ENCODE peak calls at places on chromosomes 12 and 14, in four cellular contexts. U is mammary epithelial cell, F is DND-41, X is fibroblast of lung. D is an unnamed sample.

GRCh38 chr12:113569841-113570240 is 98.2 kb upstream of the LHX5 start:
- DNase-seq in U (no peak), F (no peak), X (no peak), D (no peak)

GRCh38 chr12:110582286-110583136 is 607 bp downstream of the PPTC7 start:
- DNase-seq in U (peak; percentile 81), F (peak; percentile 63), X (peak; percentile 22), D (peak; percentile 89)

GRCh38 chr14:75946785-75947184 is 35.0 kb downstream of the TGFB3 start:
- DNase-seq in U (no peak), F (no peak), X (no peak), D (no peak)

GRCh38 chr12:116174904-116175303 is 102.6 kb downstream of the MED13L start:
- DNase-seq in U (no peak), F (no peak), X (no peak), D (no peak)

GRCh38 chr12:19893514-19893913 is 454.2 kb downstream of the AEBP2 start:
- DNase-seq in U (peak; percentile 6), F (no peak), X (peak; percentile 51), D (no peak)

GRCh38 chr12:105253882-105254513 is 18.0 kb upstream of the APPL2 start:
- DNase-seq in U (peak; percentile 66), F (no peak), X (peak; percentile 61), D (no peak)

GRCh38 chr14:95523818-95524448 is 7.5 kb upstream of the SYNE3 start:
- DNase-seq in U (no peak), F (peak; percentile 80), X (peak; percentile 90), D (peak; percentile 68)

GRCh38 chr14:68285421-68286179 is 466.0 kb downstream of the RAD51B start:
- DNase-seq in U (no peak), F (peak; percentile 79), X (no peak), D (no peak)

GRCh38 chr12:55931780-55932545 is 1.0 kb downstream of the DGKA start:
- DNase-seq in U (no peak), F (peak; percentile 59), X (peak; percentile 41), D (peak; percentile 75)

GRCh38 chr12:69556383-69556782 is 28.9 kb upstream of the CCT2 start:
- DNase-seq in U (no peak), F (no peak), X (no peak), D (no peak)

GRCh38 chr14:61861320-61861865 is 99.2 kb downstream of the SNAPC1 start:
- DNase-seq in U (no peak), F (no peak), X (no peak), D (no peak)

GRCh38 chr14:53304726-53305381 is 151.7 kb upstream of the DDHD1 start:
- DNase-seq in U (no peak), F (no peak), X (peak; percentile 48), D (peak; percentile 27)

GRCh38 chr14:24315243-24315806 is 4.0 kb downstream of the LTB4R start:
- DNase-seq in U (no peak), F (no peak), X (no peak), D (no peak)

GRCh38 chr12:59811991-59812390 is 216.2 kb downstream of the SLC16A7 start:
- DNase-seq in U (no peak), F (no peak), X (no peak), D (peak; percentile 27)

GRCh38 chr12:45269407-45269741 is 53.5 kb downstream of the ANO6 start:
- DNase-seq in U (no peak), F (no peak), X (no peak), D (no peak)

GRCh38 chr12:108701779-108702435 is 29.4 kb downstream of the CORO1C start:
- DNase-seq in U (peak; percentile 45), F (no peak), X (no peak), D (no peak)

GRCh38 chr12:89212339-89212771 is 139.9 kb downstream of the DUSP6 start:
- DNase-seq in U (no peak), F (no peak), X (peak; percentile 37), D (no peak)

GRCh38 chr12:82481954-82482353 is 123.6 kb downstream of the METTL25 start:
- DNase-seq in U (no peak), F (no peak), X (no peak), D (no peak)

GRCh38 chr14:25394356-25394755 is 344.4 kb upstream of the STXBP6 start:
- DNase-seq in U (no peak), F (no peak), X (no peak), D (no peak)

GRCh38 chr12:56994231-56994746 is 12.1 kb downstream of the ZBTB39 start:
- DNase-seq in U (no peak), F (no peak), X (no peak), D (no peak)

GRCh38 chr12:89710873-89711179 is 2.2 kb upstream of the ATP2B1 start:
- DNase-seq in U (no peak), F (no peak), X (no peak), D (no peak)

GRCh38 chr12:1934831-1935230 is 16.4 kb upstream of the CACNA2D4 start:
- DNase-seq in U (no peak), F (no peak), X (no peak), D (no peak)

GRCh38 chr14:96797188-96797942 is at the start of gene VRK1:
- DNase-seq in U (peak; percentile 97), F (peak; percentile 96), X (peak; percentile 94), D (peak; percentile 99)

GRCh38 chr14:24721772-24722171 is 87.8 kb upstream of the GZMB start:
- DNase-seq in U (peak; percentile 21), F (no peak), X (no peak), D (no peak)

GRCh38 chr12:49389092-49389703 is 21.9 kb downstream of the SPATS2 start:
- DNase-seq in U (no peak), F (no peak), X (no peak), D (no peak)

GRCh38 chr12:77842430-77842829 is 11.7 kb downstream of the NAV3 start:
- DNase-seq in U (peak; percentile 20), F (no peak), X (no peak), D (no peak)

GRCh38 chr14:51539571-51540037 is 112.1 kb upstream of the FRMD6 start:
- DNase-seq in U (peak; percentile 99), F (no peak), X (peak; percentile 70), D (no peak)

GRCh38 chr14:20707622-20708021 is 19.1 kb downstream of the ANG start:
- DNase-seq in U (peak; percentile 32), F (no peak), X (no peak), D (no peak)

GRCh38 chr14:20711275-20712069 is 22.9 kb downstream of the ANG start:
- DNase-seq in U (no peak), F (no peak), X (no peak), D (no peak)

DNA sequence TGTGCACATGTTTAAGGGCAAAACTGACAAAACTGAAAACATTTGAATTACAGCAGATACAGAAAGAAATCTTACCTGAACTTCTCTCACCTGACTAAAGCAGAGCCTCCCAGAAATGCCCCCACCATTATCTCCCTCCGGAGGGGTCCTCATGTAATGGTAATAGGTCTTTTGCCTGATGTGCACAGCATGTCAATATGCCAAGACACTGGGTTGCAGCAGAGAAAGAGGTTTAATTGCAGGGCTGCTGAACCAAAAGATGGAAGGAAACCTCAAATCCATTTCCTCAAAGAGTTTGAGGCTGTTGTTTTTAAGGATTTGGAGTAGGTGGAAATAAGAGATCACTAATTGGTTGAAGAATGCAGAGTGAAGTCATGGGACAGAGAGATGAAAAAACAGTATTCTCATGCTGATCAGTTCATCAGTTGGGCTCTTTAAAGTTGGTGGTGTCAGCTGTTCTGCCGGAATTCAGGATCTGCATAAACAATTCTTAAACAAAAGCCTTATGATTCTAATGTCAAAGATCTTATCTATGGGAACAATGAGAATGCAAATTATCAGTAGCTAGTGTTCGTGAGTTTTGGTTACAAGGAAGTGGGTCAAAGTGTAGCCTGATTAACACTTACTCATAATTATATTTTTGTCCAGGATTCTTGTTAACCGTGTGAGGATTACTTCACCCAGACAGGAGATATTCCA is 18.2 kb downstream of the ANG start:
- DNase-seq in U (no peak), F (no peak), X (no peak), D (no peak)
- H2AFZ ChIP-seq in U (no peak overlapping the region), F (no peak overlapping the region), X (no peak overlapping the region), D (no peak overlapping the region)

GRCh38 chr12:93741741-93742085 is 64.5 kb downstream of the CRADD start:
- DNase-seq in U (peak; percentile 58), F (no peak), X (no peak), D (no peak)

GRCh38 chr12:93736640-93737178 is 59.5 kb downstream of the CRADD start:
- DNase-seq in U (no peak), F (no peak), X (no peak), D (no peak)

GRCh38 chr12:93740721-93741120 is 63.5 kb downstream of the CRADD start:
- DNase-seq in U (no peak), F (no peak), X (peak; percentile 67), D (no peak)

GRCh38 chr12:93737457-93738198 is 60.5 kb downstream of the CRADD start:
- DNase-seq in U (no peak), F (no peak), X (no peak), D (no peak)

GRCh38 chr12:93738199-93739058 is 61.3 kb downstream of the CRADD start:
- DNase-seq in U (no peak), F (no peak), X (no peak), D (no peak)
- H3K27ac ChIP-seq in U (no peak overlapping the region), F (peak overlapping the region; percentile 70), X (peak overlapping the region; percentile 35), D (no peak overlapping the region)

GRCh38 chr12:71748081-71748850 is 6.4 kb upstream of the RAB21 start:
- DNase-seq in U (no peak), F (no peak), X (no peak), D (peak; percentile 17)

GRCh38 chr12:71742998-71743397 is 11.7 kb upstream of the RAB21 start:
- DNase-seq in U (no peak), F (no peak), X (no peak), D (no peak)

GRCh38 chr12:71746983-71747611 is 7.6 kb upstream of the RAB21 start:
- DNase-seq in U (peak; percentile 50), F (peak; percentile 43), X (peak; percentile 78), D (peak; percentile 87)

DNA sequence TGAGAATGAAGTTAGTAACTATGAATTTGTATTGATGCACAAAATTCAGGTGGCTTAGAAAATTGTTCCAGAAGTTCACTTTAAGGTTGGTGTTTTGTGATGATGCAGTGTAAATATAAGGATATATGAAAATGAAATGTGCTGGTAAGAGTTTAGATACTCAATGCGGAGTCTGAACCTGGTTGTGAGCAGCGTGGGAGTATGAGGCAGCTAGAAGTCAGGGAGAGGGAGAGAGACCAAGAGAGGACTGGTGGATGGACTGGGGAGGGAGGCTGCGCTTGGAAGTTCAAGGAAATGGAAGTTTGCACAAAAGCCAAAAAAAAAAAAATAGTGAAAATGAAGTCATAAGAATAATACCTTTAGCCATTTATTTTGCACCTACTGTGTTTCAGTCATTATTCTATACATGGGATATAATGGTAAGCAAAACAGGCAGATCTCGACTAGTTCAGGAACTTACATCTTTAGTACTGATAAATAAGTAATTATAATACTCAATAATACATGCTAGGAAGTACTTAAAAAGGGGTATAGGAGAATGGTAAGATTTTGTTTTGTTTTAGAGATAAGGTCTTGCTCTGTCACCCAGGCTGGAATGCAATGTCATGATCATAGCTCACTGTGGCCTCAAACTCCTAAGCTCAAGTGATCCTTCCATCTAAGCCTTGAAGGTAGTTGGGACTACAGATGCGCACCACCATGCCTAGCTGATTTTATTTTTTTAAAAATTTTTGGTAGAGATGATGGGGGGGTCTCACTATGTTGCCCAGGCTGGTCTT is 10.0 kb upstream of the RAB21 start:
- DNase-seq in U (no peak), F (no peak), X (no peak), D (no peak)
- H2AFZ ChIP-seq in U (no peak overlapping the region), F (no peak overlapping the region), X (no peak overlapping the region), D (no peak overlapping the region)

GRCh38 chr14:22266141-22266442 is 322.9 kb downstream of the DAD1 start:
- DNase-seq in U (peak; percentile 68), F (no peak), X (no peak), D (no peak)

GRCh38 chr14:22266683-22267082 is 322.3 kb downstream of the DAD1 start:
- DNase-seq in U (no peak), F (no peak), X (no peak), D (no peak)

GRCh38 chr14:22265319-22266140 is 323.5 kb downstream of the DAD1 start:
- DNase-seq in U (peak; percentile 73), F (peak; percentile 4), X (no peak), D (peak; percentile 80)

GRCh38 chr14:22271838-22272237 is 317.2 kb downstream of the DAD1 start:
- DNase-seq in U (no peak), F (peak; percentile 10), X (no peak), D (no peak)

GRCh38 chr14:22268875-22269274 is 320.1 kb downstream of the DAD1 start:
- DNase-seq in U (peak; percentile 91), F (no peak), X (peak; percentile 7), D (peak; percentile 73)
- H3K27ac ChIP-seq in U (no peak overlapping the region), F (no peak overlapping the region), X (no peak overlapping the region), D (no peak overlapping the region)